ENCODE peak calls at places on chromosomes 6 and 20, in four cellular contexts. One of them, this sample, is unnamed.

GRCh38 chr6:118917550-118918321 is 17.2 kb downstream of the MCM9 start:
- DNase-seq in CD8-positive, alpha-beta T cell: no peak
- DNase-seq in mesenchymal stem cell: no peak
- DNase-seq in breast epithelium: no peak
- DNase-seq in this sample: no peak

GRCh38 chr6:158536084-158536890 is 23.6 kb upstream of the TMEM181 start:
- DNase-seq in CD8-positive, alpha-beta T cell: peak
- DNase-seq in mesenchymal stem cell: peak
- DNase-seq in breast epithelium: no peak
- DNase-seq in this sample: peak

GRCh38 chr20:19381947-19382346 is 169.5 kb downstream of the SLC24A3 start:
- DNase-seq in CD8-positive, alpha-beta T cell: no peak
- DNase-seq in mesenchymal stem cell: no peak
- DNase-seq in breast epithelium: no peak
- DNase-seq in this sample: no peak

GRCh38 chr6:33763483-33763882 is 16.8 kb upstream of the IP6K3 start:
- DNase-seq in CD8-positive, alpha-beta T cell: no peak
- DNase-seq in mesenchymal stem cell: no peak
- DNase-seq in breast epithelium: no peak
- DNase-seq in this sample: no peak

GRCh38 chr6:141451176-141451507 is 681.6 kb upstream of the GJE1 start:
- DNase-seq in CD8-positive, alpha-beta T cell: no peak
- DNase-seq in mesenchymal stem cell: no peak
- DNase-seq in breast epithelium: no peak
- DNase-seq in this sample: no peak

GRCh38 chr20:60255866-60256265 is 297.6 kb downstream of the CDH26 start:
- DNase-seq in CD8-positive, alpha-beta T cell: no peak
- DNase-seq in mesenchymal stem cell: no peak
- DNase-seq in breast epithelium: no peak
- DNase-seq in this sample: no peak

GRCh38 chr6:107235521-107235920 is 120.2 kb upstream of the BEND3 start:
- DNase-seq in CD8-positive, alpha-beta T cell: no peak
- DNase-seq in mesenchymal stem cell: no peak
- DNase-seq in breast epithelium: no peak
- DNase-seq in this sample: no peak

GRCh38 chr6:6913346-6913745 is 194.4 kb upstream of the RREB1 start:
- DNase-seq in CD8-positive, alpha-beta T cell: no peak
- DNase-seq in mesenchymal stem cell: no peak
- DNase-seq in breast epithelium: no peak
- DNase-seq in this sample: no peak

GRCh38 chr20:9290331-9290730 is 221.4 kb downstream of the PLCB4 start:
- DNase-seq in CD8-positive, alpha-beta T cell: no peak
- DNase-seq in mesenchymal stem cell: no peak
- DNase-seq in breast epithelium: no peak
- DNase-seq in this sample: no peak

GRCh38 chr6:18081025-18081668 is 41.3 kb downstream of the NHLRC1 start:
- DNase-seq in CD8-positive, alpha-beta T cell: no peak
- DNase-seq in mesenchymal stem cell: no peak
- DNase-seq in breast epithelium: no peak
- DNase-seq in this sample: no peak

GRCh38 chr6:136784910-136785746 is 7.1 kb downstream of the MAP3K5 start:
- DNase-seq in CD8-positive, alpha-beta T cell: peak
- DNase-seq in mesenchymal stem cell: no peak
- DNase-seq in breast epithelium: no peak
- DNase-seq in this sample: peak

GRCh38 chr6:82397962-82398692 is 34.5 kb downstream of the TPBG start:
- DNase-seq in CD8-positive, alpha-beta T cell: no peak
- DNase-seq in mesenchymal stem cell: peak
- DNase-seq in breast epithelium: no peak
- DNase-seq in this sample: no peak

GRCh38 chr6:27679308-27679967 is 206.5 kb upstream of the ZNF184 start:
- DNase-seq in CD8-positive, alpha-beta T cell: no peak
- DNase-seq in mesenchymal stem cell: no peak
- DNase-seq in breast epithelium: no peak
- DNase-seq in this sample: no peak

GRCh38 chr6:78308025-78308424 is 559.3 kb upstream of the IRAK1BP1 start:
- DNase-seq in CD8-positive, alpha-beta T cell: no peak
- DNase-seq in mesenchymal stem cell: no peak
- DNase-seq in breast epithelium: no peak
- DNase-seq in this sample: no peak

GRCh38 chr6:111912904-111913303 is 39.7 kb upstream of the FYN start:
- DNase-seq in CD8-positive, alpha-beta T cell: no peak
- DNase-seq in mesenchymal stem cell: no peak
- DNase-seq in breast epithelium: no peak
- DNase-seq in this sample: no peak

GRCh38 chr20:16528078-16528477 is 45.2 kb downstream of the KIF16B start:
- DNase-seq in CD8-positive, alpha-beta T cell: no peak
- DNase-seq in mesenchymal stem cell: peak
- DNase-seq in breast epithelium: peak
- DNase-seq in this sample: no peak

GRCh38 chr20:49098136-49098535 is 52.0 kb downstream of the CSE1L start:
- DNase-seq in CD8-positive, alpha-beta T cell: no peak
- DNase-seq in mesenchymal stem cell: no peak
- DNase-seq in breast epithelium: no peak
- DNase-seq in this sample: no peak

GRCh38 chr20:31870703-31871601 is 518 bp downstream of the TTLL9 start:
- DNase-seq in CD8-positive, alpha-beta T cell: no peak
- DNase-seq in mesenchymal stem cell: no peak
- DNase-seq in breast epithelium: no peak
- DNase-seq in this sample: no peak

GRCh38 chr6:161150566-161150965 is 123.3 kb downstream of the AGPAT4 start:
- DNase-seq in CD8-positive, alpha-beta T cell: no peak
- DNase-seq in mesenchymal stem cell: no peak
- DNase-seq in breast epithelium: no peak
- DNase-seq in this sample: no peak

GRCh38 chr6:45988635-45989034 is 27.0 kb downstream of the CLIC5 start:
- DNase-seq in CD8-positive, alpha-beta T cell: no peak
- DNase-seq in mesenchymal stem cell: no peak
- DNase-seq in breast epithelium: no peak
- DNase-seq in this sample: no peak

GRCh38 chr6:22194188-22194921 is 102.5 kb downstream of the PRL start:
- DNase-seq in CD8-positive, alpha-beta T cell: no peak
- DNase-seq in mesenchymal stem cell: no peak
- DNase-seq in breast epithelium: peak
- DNase-seq in this sample: no peak

GRCh38 chr20:62845818-62846527 is 15.6 kb downstream of the TCFL5 start:
- DNase-seq in CD8-positive, alpha-beta T cell: no peak
- DNase-seq in mesenchymal stem cell: no peak
- DNase-seq in breast epithelium: no peak
- DNase-seq in this sample: no peak

GRCh38 chr20:47228654-47229053 is 127.8 kb downstream of the ZMYND8 start:
- DNase-seq in CD8-positive, alpha-beta T cell: no peak
- DNase-seq in mesenchymal stem cell: no peak
- DNase-seq in breast epithelium: no peak
- DNase-seq in this sample: no peak

GRCh38 chr20:47230811-47231256 is 125.7 kb downstream of the ZMYND8 start:
- DNase-seq in CD8-positive, alpha-beta T cell: no peak
- DNase-seq in mesenchymal stem cell: peak
- DNase-seq in breast epithelium: no peak
- DNase-seq in this sample: no peak

GRCh38 chr20:47232518-47232917 is 124.0 kb downstream of the ZMYND8 start:
- DNase-seq in CD8-positive, alpha-beta T cell: no peak
- DNase-seq in mesenchymal stem cell: no peak
- DNase-seq in breast epithelium: no peak
- DNase-seq in this sample: no peak

GRCh38 chr20:47233333-47234188 is 122.9 kb downstream of the ZMYND8 start:
- DNase-seq in CD8-positive, alpha-beta T cell: no peak
- DNase-seq in mesenchymal stem cell: peak
- DNase-seq in breast epithelium: no peak
- DNase-seq in this sample: no peak

DNA sequence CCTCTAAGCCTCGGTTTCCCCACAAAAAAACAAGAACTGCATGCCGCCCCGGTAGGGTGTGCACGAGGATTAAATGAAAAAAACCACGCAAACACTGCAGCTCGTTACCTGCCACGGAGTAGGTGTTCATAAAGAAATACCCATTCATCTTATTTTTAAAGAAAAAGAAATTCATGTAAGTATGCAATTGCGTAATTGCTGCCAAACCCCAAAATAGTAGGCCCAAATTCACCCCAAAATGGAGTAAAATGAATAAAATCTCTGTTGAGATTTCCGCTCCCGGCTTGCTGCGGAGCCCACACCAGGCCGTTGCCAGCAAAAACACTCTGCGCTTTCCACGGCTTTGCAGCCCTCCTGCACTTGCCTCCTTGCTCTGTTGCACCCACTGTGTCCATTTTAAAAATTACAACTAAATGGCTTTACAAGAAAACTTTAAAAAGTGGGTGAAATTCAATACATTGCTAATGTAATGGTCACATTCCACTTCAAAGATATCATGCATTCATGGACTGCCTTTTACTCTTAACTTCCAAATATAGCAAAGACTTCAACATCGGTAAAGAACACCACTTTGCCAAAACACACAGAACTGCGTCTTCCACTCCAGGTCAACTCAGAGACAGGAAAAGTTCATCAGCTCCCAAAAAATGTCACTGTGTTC is 125.0 kb downstream of the ZMYND8 start:
- DNase-seq in CD8-positive, alpha-beta T cell: no peak
- DNase-seq in mesenchymal stem cell: no peak
- DNase-seq in breast epithelium: no peak
- DNase-seq in this sample: no peak
- H3K4me3 ChIP-seq in CD8-positive, alpha-beta T cell: no peak
- H3K4me3 ChIP-seq in mesenchymal stem cell: no peak
- H3K4me3 ChIP-seq in breast epithelium: no peak
- H3K4me3 ChIP-seq in this sample: no peak

GRCh38 chr6:2938004-2938631 is 33.2 kb downstream of the SERPINB6 start:
- DNase-seq in CD8-positive, alpha-beta T cell: no peak
- DNase-seq in mesenchymal stem cell: no peak
- DNase-seq in breast epithelium: peak
- DNase-seq in this sample: no peak

GRCh38 chr6:2939315-2940009 is 31.9 kb downstream of the SERPINB6 start:
- DNase-seq in CD8-positive, alpha-beta T cell: no peak
- DNase-seq in mesenchymal stem cell: no peak
- DNase-seq in breast epithelium: peak
- DNase-seq in this sample: no peak

GRCh38 chr6:2940851-2941250 is 30.5 kb downstream of the SERPINB6 start:
- DNase-seq in CD8-positive, alpha-beta T cell: no peak
- DNase-seq in mesenchymal stem cell: no peak
- DNase-seq in breast epithelium: no peak
- DNase-seq in this sample: no peak

GRCh38 chr6:2938632-2939083 is 32.7 kb downstream of the SERPINB6 start:
- DNase-seq in CD8-positive, alpha-beta T cell: no peak
- DNase-seq in mesenchymal stem cell: no peak
- DNase-seq in breast epithelium: peak
- DNase-seq in this sample: no peak

DNA sequence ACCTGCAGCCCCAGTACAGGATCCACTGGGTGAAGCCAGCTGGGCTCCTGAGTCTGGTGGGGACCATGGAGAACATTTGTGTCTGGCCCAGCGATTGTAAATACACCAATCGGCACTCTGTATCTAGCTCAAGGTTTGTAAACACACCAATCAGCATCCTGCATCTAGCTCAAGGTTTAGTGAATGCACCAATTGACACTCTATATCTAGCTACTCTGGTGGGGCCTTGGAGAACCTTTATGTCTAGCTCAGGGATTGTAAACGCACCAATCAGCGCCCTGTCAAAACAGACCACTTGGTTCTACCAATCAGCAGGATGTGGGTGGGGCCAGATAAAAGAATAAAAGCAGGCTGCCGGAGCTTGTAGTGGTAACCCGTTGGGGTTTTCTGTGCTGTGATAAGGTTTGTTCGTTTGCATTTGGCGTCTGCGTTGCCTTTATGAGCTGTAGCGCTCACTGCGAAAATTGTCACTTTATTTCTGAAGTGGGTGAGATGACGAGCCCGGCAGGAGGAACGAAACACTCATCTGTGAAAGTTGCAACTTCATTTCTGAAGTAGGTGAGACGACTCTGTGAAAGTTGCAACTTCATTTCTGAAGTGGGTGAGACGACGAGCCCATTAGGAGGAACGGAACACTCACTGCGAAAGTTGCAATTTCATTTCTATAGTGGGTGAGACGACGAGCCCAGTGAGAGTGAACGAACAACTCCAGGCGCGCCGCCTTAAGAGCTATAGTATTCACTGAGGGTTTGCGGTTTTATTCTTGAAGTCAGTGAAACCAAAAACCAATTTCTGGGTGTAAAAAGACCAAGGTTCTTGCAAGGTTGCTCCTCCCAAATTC is 31.1 kb downstream of the SERPINB6 start:
- DNase-seq in CD8-positive, alpha-beta T cell: peak
- DNase-seq in mesenchymal stem cell: no peak
- DNase-seq in breast epithelium: peak
- DNase-seq in this sample: no peak
- H3K4me3 ChIP-seq in CD8-positive, alpha-beta T cell: peak
- H3K4me3 ChIP-seq in mesenchymal stem cell: no peak
- H3K4me3 ChIP-seq in breast epithelium: no peak
- H3K4me3 ChIP-seq in this sample: peak

GRCh38 chr6:138546733-138547185 is 47.5 kb upstream of the NHSL1 start:
- DNase-seq in CD8-positive, alpha-beta T cell: no peak
- DNase-seq in mesenchymal stem cell: peak
- DNase-seq in breast epithelium: no peak
- DNase-seq in this sample: no peak
- H3K4me3 ChIP-seq in CD8-positive, alpha-beta T cell: no peak
- H3K4me3 ChIP-seq in mesenchymal stem cell: no peak
- H3K4me3 ChIP-seq in breast epithelium: no peak
- H3K4me3 ChIP-seq in this sample: no peak

GRCh38 chr6:100879317-100879716 is 1.8 kb downstream of the ASCC3 start:
- DNase-seq in CD8-positive, alpha-beta T cell: no peak
- DNase-seq in mesenchymal stem cell: no peak
- DNase-seq in breast epithelium: no peak
- DNase-seq in this sample: no peak
- H3K4me3 ChIP-seq in CD8-positive, alpha-beta T cell: no peak
- H3K4me3 ChIP-seq in mesenchymal stem cell: no peak
- H3K4me3 ChIP-seq in breast epithelium: no peak
- H3K4me3 ChIP-seq in this sample: no peak

DNA sequence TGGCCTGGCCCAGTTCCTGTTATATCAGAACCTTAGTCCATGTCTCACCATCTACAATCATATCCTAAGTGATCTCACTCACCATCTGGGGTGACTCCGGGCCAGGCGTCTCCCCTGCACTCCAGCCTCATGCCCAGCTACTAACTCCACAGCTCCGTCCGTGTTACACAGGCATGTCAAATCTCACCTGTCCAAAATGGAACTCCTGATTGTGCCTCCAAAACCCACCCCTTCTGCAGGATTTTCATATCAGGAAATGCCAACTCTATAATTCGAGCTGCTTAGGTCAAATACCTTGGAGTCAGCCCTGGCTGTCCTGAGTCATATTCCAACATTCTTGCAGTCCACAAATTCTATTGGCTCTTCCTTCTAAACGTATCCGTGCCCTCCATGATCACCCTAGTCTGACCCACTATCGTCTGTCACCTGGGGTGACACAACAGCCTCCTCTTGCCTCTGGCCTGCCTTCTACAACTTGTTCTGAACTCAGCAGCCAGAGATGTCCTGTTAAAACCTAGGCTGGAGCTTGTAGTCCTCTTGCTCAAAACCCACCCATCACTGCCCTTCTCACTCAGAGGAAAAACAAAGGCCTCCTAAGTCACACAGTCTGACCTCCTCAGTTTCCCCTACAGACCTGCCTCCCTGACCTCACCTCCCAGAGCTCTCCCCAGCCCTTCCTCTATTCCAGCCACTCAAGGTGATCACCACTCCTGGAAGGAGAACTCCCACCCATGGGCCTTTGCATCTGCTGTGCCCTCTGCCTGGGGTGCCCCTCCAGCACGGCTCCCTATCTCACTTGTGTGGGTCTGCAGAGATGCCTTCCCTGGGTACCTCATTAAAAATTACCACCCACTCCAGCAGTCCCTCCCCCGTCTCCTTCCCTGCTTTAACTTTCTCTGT is 85.3 kb upstream of the SIRPA start:
- DNase-seq in CD8-positive, alpha-beta T cell: no peak
- DNase-seq in mesenchymal stem cell: peak
- DNase-seq in breast epithelium: no peak
- DNase-seq in this sample: no peak
- H3K4me3 ChIP-seq in CD8-positive, alpha-beta T cell: no peak
- H3K4me3 ChIP-seq in mesenchymal stem cell: no peak
- H3K4me3 ChIP-seq in breast epithelium: peak
- H3K4me3 ChIP-seq in this sample: no peak

This sample was measured in upper lobe of right lung.